ENCODE peak calls at places on chromosomes 1 and 21, in four cellular contexts. One of them, this sample, is unnamed.

GRCh38 chr1:42937141-42937696 is 21.4 kb downstream of the SLC2A1 start:
- DNase-seq in body of pancreas: no peak
- DNase-seq in right lobe of liver: no peak
- DNase-seq in endodermal cell: peak; percentile 48
- DNase-seq in this sample: no peak

GRCh38 chr1:203325004-203325417 is 19.7 kb downstream of the BTG2 start:
- DNase-seq in body of pancreas: no peak
- DNase-seq in right lobe of liver: no peak
- DNase-seq in endodermal cell: peak; percentile 83
- DNase-seq in this sample: no peak

GRCh38 chr1:226308166-226308722 is 720 bp downstream of the LIN9 start:
- DNase-seq in body of pancreas: peak; percentile 29
- DNase-seq in right lobe of liver: peak; percentile 49
- DNase-seq in endodermal cell: no peak
- DNase-seq in this sample: no peak

GRCh38 chr1:245094092-245094491 is 60.7 kb upstream of the KIF26B start:
- DNase-seq in body of pancreas: no peak
- DNase-seq in right lobe of liver: no peak
- DNase-seq in endodermal cell: peak; percentile 71
- DNase-seq in this sample: no peak

GRCh38 chr1:110337704-110338199 is 1.4 kb upstream of the RBM15 start:
- DNase-seq in body of pancreas: peak; percentile 66
- DNase-seq in right lobe of liver: peak; percentile 64
- DNase-seq in endodermal cell: peak; percentile 81
- DNase-seq in this sample: peak; percentile 76

GRCh38 chr1:228003461-228004330 is 3.1 kb upstream of the WNT3A start:
- DNase-seq in body of pancreas: no peak
- DNase-seq in right lobe of liver: no peak
- DNase-seq in endodermal cell: no peak
- DNase-seq in this sample: no peak

GRCh38 chr1:217205578-217205977 is 425.3 kb downstream of the GPATCH2 start:
- DNase-seq in body of pancreas: no peak
- DNase-seq in right lobe of liver: no peak
- DNase-seq in endodermal cell: no peak
- DNase-seq in this sample: no peak

GRCh38 chr1:11473635-11474034 is 5.3 kb upstream of the DISP3 start:
- DNase-seq in body of pancreas: no peak
- DNase-seq in right lobe of liver: no peak
- DNase-seq in endodermal cell: peak; percentile 92
- DNase-seq in this sample: no peak

GRCh38 chr1:225460737-225461532 is 33.1 kb upstream of the LBR start:
- DNase-seq in body of pancreas: no peak
- DNase-seq in right lobe of liver: no peak
- DNase-seq in endodermal cell: no peak
- DNase-seq in this sample: no peak

GRCh38 chr1:172356620-172357019 is 63.9 kb upstream of the C1orf105 start:
- DNase-seq in body of pancreas: no peak
- DNase-seq in right lobe of liver: no peak
- DNase-seq in endodermal cell: no peak
- DNase-seq in this sample: no peak

GRCh38 chr1:245577396-245578157 is 422.8 kb downstream of the KIF26B start:
- DNase-seq in body of pancreas: no peak
- DNase-seq in right lobe of liver: no peak
- DNase-seq in endodermal cell: no peak
- DNase-seq in this sample: no peak

GRCh38 chr1:89965203-89965900 is 29.6 kb upstream of the ZNF326 start:
- DNase-seq in body of pancreas: no peak
- DNase-seq in right lobe of liver: no peak
- DNase-seq in endodermal cell: no peak
- DNase-seq in this sample: no peak

GRCh38 chr1:67843335-67843734 is 10.1 kb upstream of the GNG12 start:
- DNase-seq in body of pancreas: no peak
- DNase-seq in right lobe of liver: no peak
- DNase-seq in endodermal cell: no peak
- DNase-seq in this sample: no peak

GRCh38 chr1:229557214-229557850 is 1.2 kb downstream of the ABCB10 start:
- DNase-seq in body of pancreas: no peak
- DNase-seq in right lobe of liver: no peak
- DNase-seq in endodermal cell: no peak
- DNase-seq in this sample: no peak

GRCh38 chr1:162562452-162562828 is 918 bp downstream of the UAP1 start:
- DNase-seq in body of pancreas: peak; percentile 23
- DNase-seq in right lobe of liver: no peak
- DNase-seq in endodermal cell: no peak
- DNase-seq in this sample: no peak

GRCh38 chr1:205961405-205961804 is 18.1 kb upstream of the SLC26A9 start:
- DNase-seq in body of pancreas: no peak
- DNase-seq in right lobe of liver: no peak
- DNase-seq in endodermal cell: no peak
- DNase-seq in this sample: no peak

GRCh38 chr1:181079382-181079781 is 9.1 kb upstream of the IER5 start:
- DNase-seq in body of pancreas: no peak
- DNase-seq in right lobe of liver: no peak
- DNase-seq in endodermal cell: no peak
- DNase-seq in this sample: no peak

GRCh38 chr1:182869241-182869666 is 30.1 kb downstream of the DHX9 start:
- DNase-seq in body of pancreas: no peak
- DNase-seq in right lobe of liver: no peak
- DNase-seq in endodermal cell: peak; percentile 79
- DNase-seq in this sample: no peak

GRCh38 chr1:221937155-221937953 is 195.5 kb upstream of the DUSP10 start:
- DNase-seq in body of pancreas: no peak
- DNase-seq in right lobe of liver: peak; percentile 49
- DNase-seq in endodermal cell: no peak
- DNase-seq in this sample: no peak

GRCh38 chr21:26732442-26733221 is 112.6 kb downstream of the ADAMTS1 start:
- DNase-seq in body of pancreas: peak; percentile 65
- DNase-seq in right lobe of liver: no peak
- DNase-seq in endodermal cell: peak; percentile 89
- DNase-seq in this sample: peak; percentile 49

GRCh38 chr1:90944006-90944405 is 77.8 kb downstream of the ZNF644 start:
- DNase-seq in body of pancreas: no peak
- DNase-seq in right lobe of liver: no peak
- DNase-seq in endodermal cell: no peak
- DNase-seq in this sample: no peak

GRCh38 chr1:198823626-198824025 is 184.8 kb downstream of the PTPRC start:
- DNase-seq in body of pancreas: no peak
- DNase-seq in right lobe of liver: no peak
- DNase-seq in endodermal cell: no peak
- DNase-seq in this sample: no peak

GRCh38 chr1:58790313-58790712 is 6.5 kb upstream of the JUN start:
- DNase-seq in body of pancreas: no peak
- DNase-seq in right lobe of liver: no peak
- DNase-seq in endodermal cell: no peak
- DNase-seq in this sample: no peak

DNA sequence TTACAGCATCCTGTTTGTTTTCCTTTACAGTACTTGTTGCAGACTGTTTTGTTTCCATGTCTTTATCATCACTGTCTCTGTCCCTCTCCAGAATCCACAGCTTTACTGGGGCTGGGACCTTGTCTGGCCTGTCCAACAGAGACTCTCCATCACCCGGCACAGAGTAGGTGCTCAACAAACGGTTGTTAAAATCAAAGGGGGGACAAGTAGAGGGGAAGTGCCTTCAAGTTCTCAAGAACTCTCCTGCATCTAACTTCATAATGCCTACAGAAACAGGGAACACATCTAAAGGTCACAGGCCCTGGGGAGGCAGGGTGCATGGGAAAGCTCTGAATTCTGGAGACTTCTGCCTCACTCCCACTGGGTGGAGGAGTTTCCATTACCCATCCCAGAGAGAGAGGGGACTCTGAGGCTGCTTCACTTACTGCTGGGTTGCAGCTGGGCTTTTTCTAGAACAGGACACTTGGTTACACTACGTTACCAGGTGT is 2.3 kb upstream of the ECE1 start:
- DNase-seq in body of pancreas: no peak
- DNase-seq in right lobe of liver: no peak
- DNase-seq in endodermal cell: no peak
- DNase-seq in this sample: no peak
- H3K4me3 ChIP-seq in body of pancreas: no peak overlapping the region
- H3K4me3 ChIP-seq in right lobe of liver: no peak overlapping the region
- H3K4me3 ChIP-seq in endodermal cell: no peak overlapping the region
- H3K4me3 ChIP-seq in this sample: peak overlapping the region; percentile 31

DNA sequence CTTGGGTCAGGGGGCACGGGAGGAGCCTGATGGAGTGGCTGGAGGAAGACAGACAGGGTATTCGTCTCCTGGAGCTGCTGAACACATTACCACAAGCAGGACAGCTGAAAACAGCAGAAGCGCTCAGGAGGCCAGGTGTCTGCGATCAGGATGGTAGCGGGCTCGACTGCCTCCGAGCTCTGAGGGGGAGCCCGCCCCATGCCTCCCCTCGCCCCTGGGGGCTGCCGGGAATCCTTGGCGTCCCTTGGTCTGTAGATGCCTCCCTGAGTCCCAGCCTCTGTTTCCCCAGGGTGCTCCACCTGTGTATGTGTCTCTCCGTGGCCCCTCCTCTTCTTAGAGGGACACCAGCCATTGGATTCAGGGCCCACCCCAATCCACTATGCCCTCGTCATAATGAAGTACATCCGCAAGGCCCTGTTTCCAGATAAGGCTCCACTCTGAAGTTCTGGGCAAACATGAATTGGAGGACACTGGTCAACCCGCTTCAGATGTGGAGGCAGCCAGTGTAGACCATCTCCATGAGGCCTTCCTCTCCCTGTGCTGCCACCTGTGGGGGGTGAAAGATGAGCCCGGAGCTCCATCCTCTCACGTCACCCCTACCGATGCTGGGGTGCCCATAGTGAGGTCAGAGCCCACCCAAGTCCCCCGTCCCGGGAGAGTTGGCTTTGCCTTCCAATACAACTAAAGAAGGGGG is 67.8 kb downstream of the SPSB1 start:
- DNase-seq in body of pancreas: no peak
- DNase-seq in right lobe of liver: no peak
- DNase-seq in endodermal cell: no peak
- DNase-seq in this sample: no peak
- H3K4me3 ChIP-seq in body of pancreas: no peak overlapping the region
- H3K4me3 ChIP-seq in right lobe of liver: no peak overlapping the region
- H3K4me3 ChIP-seq in endodermal cell: no peak overlapping the region
- H3K4me3 ChIP-seq in this sample: no peak overlapping the region

GRCh38 chr1:115765091-115765490 is 3.4 kb downstream of the CASQ2 start:
- DNase-seq in body of pancreas: no peak
- DNase-seq in right lobe of liver: no peak
- DNase-seq in endodermal cell: no peak
- DNase-seq in this sample: no peak
- H3K4me3 ChIP-seq in body of pancreas: no peak overlapping the region
- H3K4me3 ChIP-seq in right lobe of liver: no peak overlapping the region
- H3K4me3 ChIP-seq in endodermal cell: no peak overlapping the region
- H3K4me3 ChIP-seq in this sample: no peak overlapping the region

GRCh38 chr1:219293440-219293839 is 119.8 kb downstream of the LYPLAL1 start:
- DNase-seq in body of pancreas: no peak
- DNase-seq in right lobe of liver: no peak
- DNase-seq in endodermal cell: no peak
- DNase-seq in this sample: no peak

GRCh38 chr1:219296430-219296850 is 122.8 kb downstream of the LYPLAL1 start:
- DNase-seq in body of pancreas: no peak
- DNase-seq in right lobe of liver: no peak
- DNase-seq in endodermal cell: no peak
- DNase-seq in this sample: no peak

GRCh38 chr1:219292341-219292740 is 118.7 kb downstream of the LYPLAL1 start:
- DNase-seq in body of pancreas: no peak
- DNase-seq in right lobe of liver: no peak
- DNase-seq in endodermal cell: no peak
- DNase-seq in this sample: no peak

GRCh38 chr1:219294251-219294650 is 120.6 kb downstream of the LYPLAL1 start:
- DNase-seq in body of pancreas: no peak
- DNase-seq in right lobe of liver: no peak
- DNase-seq in endodermal cell: no peak
- DNase-seq in this sample: no peak

DNA sequence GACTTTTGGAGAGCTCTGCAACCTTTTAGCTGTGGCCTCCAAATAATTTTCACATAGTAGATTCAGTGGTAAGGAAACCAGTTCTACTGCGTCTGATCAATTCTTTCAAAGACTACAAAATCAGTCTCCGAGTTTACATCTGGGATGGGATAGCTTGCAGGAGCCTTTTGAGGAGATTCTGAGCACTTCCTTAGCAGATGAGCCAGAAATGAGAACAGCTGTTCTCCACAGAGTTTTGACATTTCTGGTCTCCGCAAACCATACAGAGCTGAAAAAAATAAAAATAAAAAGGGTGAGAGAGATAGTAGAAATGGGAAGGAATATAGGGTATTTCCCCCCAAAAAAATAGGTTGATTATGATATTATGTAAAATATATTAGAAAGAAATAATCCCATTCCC is 119.3 kb downstream of the LYPLAL1 start:
- DNase-seq in body of pancreas: no peak
- DNase-seq in right lobe of liver: no peak
- DNase-seq in endodermal cell: no peak
- DNase-seq in this sample: no peak
- H3K4me3 ChIP-seq in body of pancreas: no peak overlapping the region
- H3K4me3 ChIP-seq in right lobe of liver: no peak overlapping the region
- H3K4me3 ChIP-seq in endodermal cell: no peak overlapping the region
- H3K4me3 ChIP-seq in this sample: no peak overlapping the region

This sample was measured in lower lobe of right lung.